ENCODE peak calls at places on chromosomes 12 and 14, in seven cellular contexts. M, E, Z, B, A, N and W are unnamed samples.

GRCh38 chr14:64198486-64198885 is 95.7 kb downstream of the ESR2 start:
- DNase-seq in M (no peak), E (no peak), Z (no peak), B (no peak), A (no peak), N (no peak), W (no peak)

GRCh38 chr12:28156362-28156761 is 33.9 kb upstream of the CCDC91 start:
- DNase-seq in M (no peak), E (no peak), Z (no peak), B (no peak), A (no peak), N (no peak), W (no peak)

GRCh38 chr14:92475451-92476187 is 38.0 kb upstream of the RIN3 start:
- DNase-seq in M (no peak), E (no peak), Z (peak; percentile 80), B (peak; percentile 80), A (peak; percentile 4), N (peak; percentile 78), W (no peak)

GRCh38 chr12:116800918-116801317 is 62.8 kb downstream of the RNFT2 start:
- DNase-seq in M (no peak), E (no peak), Z (no peak), B (no peak), A (no peak), N (no peak), W (no peak)

GRCh38 chr12:8637666-8638065 is 25.0 kb downstream of the MFAP5 start:
- DNase-seq in M (no peak), E (no peak), Z (no peak), B (no peak), A (no peak), N (no peak), W (no peak)

GRCh38 chr14:94665121-94665520 is 52.9 kb downstream of the SERPINA3 start:
- DNase-seq in M (no peak), E (no peak), Z (no peak), B (no peak), A (peak; percentile 85), N (no peak), W (peak; percentile 45)

GRCh38 chr12:62192486-62193250 is 67.5 kb upstream of the USP15 start:
- DNase-seq in M (peak; percentile 61), E (peak; percentile 86), Z (peak; percentile 65), B (peak; percentile 66), A (peak; percentile 66), N (peak; percentile 28), W (peak; percentile 50)

GRCh38 chr14:24426912-24427536 is 2.4 kb downstream of the CBLN3 start:
- DNase-seq in M (no peak), E (no peak), Z (no peak), B (no peak), A (no peak), N (no peak), W (no peak)

GRCh38 chr14:74502236-74503019 is 8.9 kb downstream of the ISCA2 start:
- DNase-seq in M (no peak), E (peak; percentile 65), Z (no peak), B (peak; percentile 33), A (no peak), N (no peak), W (no peak)

GRCh38 chr12:79897617-79898016 is 37.3 kb downstream of the PPP1R12A start:
- DNase-seq in M (peak; percentile 25), E (peak; percentile 56), Z (no peak), B (no peak), A (peak; percentile 100), N (no peak), W (peak; percentile 54)

GRCh38 chr14:45526715-45527549 is 273.9 kb upstream of the MIS18BP1 start:
- DNase-seq in M (peak; percentile 52), E (peak; percentile 52), Z (peak; percentile 51), B (peak; percentile 47), A (no peak), N (no peak), W (peak; percentile 8)

GRCh38 chr12:113010701-113011100 is 32.4 kb downstream of the OAS2 start:
- DNase-seq in M (no peak), E (no peak), Z (no peak), B (no peak), A (no peak), N (no peak), W (no peak)

GRCh38 chr12:76915381-76916169 is 36.8 kb upstream of the CSRP2 start:
- DNase-seq in M (no peak), E (peak; percentile 48), Z (no peak), B (no peak), A (no peak), N (no peak), W (no peak)

GRCh38 chr12:122874081-122874480 is 21.8 kb downstream of the VPS37B start:
- DNase-seq in M (no peak), E (no peak), Z (peak; percentile 57), B (no peak), A (no peak), N (no peak), W (no peak)

GRCh38 chr14:76169776-76170175 is 18.1 kb downstream of the GPATCH2L start:
- DNase-seq in M (no peak), E (no peak), Z (no peak), B (no peak), A (no peak), N (no peak), W (no peak)

GRCh38 chr12:52029686-52030085 is 21.6 kb upstream of the NR4A1 start:
- DNase-seq in M (no peak), E (peak; percentile 85), Z (no peak), B (no peak), A (peak; percentile 38), N (peak; percentile 81), W (peak; percentile 41)

GRCh38 chr14:54554401-54554800 is 12.5 kb upstream of the SAMD4A start:
- DNase-seq in M (no peak), E (no peak), Z (no peak), B (no peak), A (no peak), N (no peak), W (no peak)

GRCh38 chr14:105439710-105440553 is 20.3 kb downstream of the MTA1 start:
- DNase-seq in M (no peak), E (no peak), Z (no peak), B (no peak), A (no peak), N (no peak), W (peak; percentile 25)

GRCh38 chr14:66624319-66624937 is 116.5 kb downstream of the GPHN start:
- DNase-seq in M (no peak), E (peak; percentile 66), Z (peak; percentile 54), B (peak; percentile 64), A (peak; percentile 36), N (peak; percentile 33), W (peak; percentile 14)

GRCh38 chr14:94164685-94165431 is 9.3 kb upstream of the PPP4R4 start:
- DNase-seq in M (no peak), E (no peak), Z (peak; percentile 59), B (no peak), A (no peak), N (no peak), W (no peak)

GRCh38 chr14:55038708-55039107 is 11.7 kb downstream of the SOCS4 start:
- DNase-seq in M (no peak), E (no peak), Z (no peak), B (no peak), A (no peak), N (no peak), W (no peak)

GRCh38 chr12:92987362-92987761 is 58.3 kb upstream of the EEA1 start:
- DNase-seq in M (no peak), E (peak; percentile 83), Z (no peak), B (peak; percentile 45), A (peak; percentile 53), N (no peak), W (no peak)

GRCh38 chr12:68158427-68158826 is 1.1 kb downstream of the IFNG start:
- DNase-seq in M (peak; percentile 16), E (peak; percentile 8), Z (no peak), B (no peak), A (no peak), N (no peak), W (no peak)

GRCh38 chr14:22925513-22925912 is 3.7 kb downstream of the PRMT5 start:
- DNase-seq in M (no peak), E (no peak), Z (no peak), B (no peak), A (no peak), N (no peak), W (no peak)
- H3K36me3 ChIP-seq in M (peaks cover 27% of the 10 kb centered on the region), E (peaks cover 33% of the 10 kb centered on the region), Z (peaks cover 65% of the 10 kb centered on the region), B (peaks cover 59% of the 10 kb centered on the region), A (peaks cover 41% of the 10 kb centered on the region), N (peaks cover 63% of the 10 kb centered on the region), W (peaks cover 28% of the 10 kb centered on the region)

GRCh38 chr12:104090685-104091084 is 26.4 kb downstream of the HCFC2 start:
- DNase-seq in M (no peak), E (peak; percentile 15), Z (no peak), B (no peak), A (no peak), N (no peak), W (no peak)

GRCh38 chr12:104097954-104098353 is 33.6 kb downstream of the HCFC2 start:
- DNase-seq in M (no peak), E (no peak), Z (no peak), B (no peak), A (no peak), N (no peak), W (no peak)

GRCh38 chr12:104094284-104094683 is 30.0 kb downstream of the HCFC2 start:
- DNase-seq in M (no peak), E (peak; percentile 49), Z (no peak), B (no peak), A (peak; percentile 13), N (no peak), W (no peak)

GRCh38 chr12:104091136-104091535 is 26.8 kb downstream of the HCFC2 start:
- DNase-seq in M (no peak), E (no peak), Z (no peak), B (no peak), A (no peak), N (no peak), W (no peak)

DNA sequence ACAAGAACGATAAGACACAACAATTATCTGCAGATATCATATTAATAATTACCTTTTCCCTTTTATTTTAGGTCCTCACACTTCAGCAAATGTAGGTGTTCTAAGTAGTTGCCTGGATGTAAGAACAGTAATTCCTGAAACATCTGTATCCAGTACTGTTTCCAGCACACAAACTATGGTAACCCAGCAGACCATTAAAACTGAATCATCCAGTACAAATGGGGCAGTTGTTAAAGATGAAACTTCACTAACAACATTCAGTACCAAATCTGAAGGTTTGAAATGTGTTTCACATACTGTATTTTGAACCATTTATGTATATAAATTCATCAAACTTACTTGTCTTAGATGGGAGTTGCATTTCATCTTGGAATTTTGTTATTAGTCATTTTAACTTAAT is 31.0 kb downstream of the HCFC2 start:
- DNase-seq in M (no peak), E (no peak), Z (no peak), B (no peak), A (no peak), N (no peak), W (no peak)
- H3K27me3 ChIP-seq in M (no peaks in the 10 kb centered on the region), E (no peaks in the 10 kb centered on the region), Z (no peaks in the 10 kb centered on the region), B (no peaks in the 10 kb centered on the region), A (no peaks in the 10 kb centered on the region), N (no peaks in the 10 kb centered on the region), W (no peaks in the 10 kb centered on the region)

DNA sequence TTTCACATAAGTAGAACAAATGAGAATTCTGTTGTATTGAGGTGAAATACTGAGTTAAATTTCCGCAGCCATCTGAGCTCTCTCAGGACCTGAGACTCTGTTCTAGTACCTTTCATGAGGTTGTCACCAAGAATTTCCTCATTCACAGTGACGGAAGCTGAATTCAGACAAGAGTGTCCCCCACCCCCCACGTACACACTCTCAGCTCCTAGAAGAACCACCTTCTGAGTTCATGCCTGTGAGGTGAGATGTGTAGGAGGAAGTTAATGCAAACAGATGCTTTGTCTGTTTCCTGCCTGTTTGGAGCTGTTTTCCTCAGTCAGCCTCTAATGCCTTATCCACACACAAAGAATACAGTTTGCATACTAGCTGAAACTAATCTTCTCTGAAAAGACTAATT is 18.2 kb downstream of the BICDL1 start:
- DNase-seq in M (no peak), E (no peak), Z (no peak), B (no peak), A (no peak), N (no peak), W (no peak)
- H3K36me3 ChIP-seq in M (no peaks in the 10 kb centered on the region), E (no peaks in the 10 kb centered on the region), Z (no peaks in the 10 kb centered on the region), B (no peaks in the 10 kb centered on the region), A (no peaks in the 10 kb centered on the region), N (no peaks in the 10 kb centered on the region), W (no peaks in the 10 kb centered on the region)

GRCh38 chr12:95545731-95546490 is 5.4 kb downstream of the USP44 start:
- DNase-seq in M (no peak), E (no peak), Z (no peak), B (no peak), A (no peak), N (no peak), W (no peak)
- H3K27me3 ChIP-seq in M (no peaks in the 10 kb centered on the region), E (peaks cover 20% of the 10 kb centered on the region), Z (peaks cover 8% of the 10 kb centered on the region), B (no peaks in the 10 kb centered on the region), A (peaks cover 20% of the 10 kb centered on the region), N (no peaks in the 10 kb centered on the region), W (no peaks in the 10 kb centered on the region)